ENCODE peak calls at places on chromosomes 1 and 21, in six cellular contexts. One of them, this sample, is unnamed.

GRCh38 chr1:109105881-109106280 is 8.0 kb upstream of the ELAPOR1 start:
- DNase-seq in ascending aorta: peak
- DNase-seq in endothelial cell of umbilical vein: no peak
- DNase-seq in fibroblast of pulmonary artery: no peak
- DNase-seq in brain microvascular endothelial cell: no peak
- DNase-seq in heart right ventricle: no peak
- DNase-seq in this sample: no peak

GRCh38 chr1:182841368-182841988 is 2.3 kb downstream of the DHX9 start:
- DNase-seq in ascending aorta: no peak
- DNase-seq in endothelial cell of umbilical vein: peak
- DNase-seq in fibroblast of pulmonary artery: peak
- DNase-seq in brain microvascular endothelial cell: peak
- DNase-seq in heart right ventricle: no peak
- DNase-seq in this sample: peak

GRCh38 chr1:243441601-243442000 is 185.8 kb downstream of the SDCCAG8 start:
- DNase-seq in ascending aorta: no peak
- DNase-seq in endothelial cell of umbilical vein: no peak
- DNase-seq in fibroblast of pulmonary artery: no peak
- DNase-seq in brain microvascular endothelial cell: no peak
- DNase-seq in heart right ventricle: no peak
- DNase-seq in this sample: no peak

GRCh38 chr1:167601442-167602380 is 28.3 kb upstream of the RCSD1 start:
- DNase-seq in ascending aorta: peak
- DNase-seq in endothelial cell of umbilical vein: no peak
- DNase-seq in fibroblast of pulmonary artery: no peak
- DNase-seq in brain microvascular endothelial cell: no peak
- DNase-seq in heart right ventricle: peak
- DNase-seq in this sample: no peak

GRCh38 chr21:17679002-17679600 is 66.4 kb upstream of the BTG3 start:
- DNase-seq in ascending aorta: no peak
- DNase-seq in endothelial cell of umbilical vein: peak
- DNase-seq in fibroblast of pulmonary artery: peak
- DNase-seq in brain microvascular endothelial cell: peak
- DNase-seq in heart right ventricle: no peak
- DNase-seq in this sample: peak

GRCh38 chr1:8257621-8258020 is 60.3 kb upstream of the SLC45A1 start:
- DNase-seq in ascending aorta: no peak
- DNase-seq in endothelial cell of umbilical vein: no peak
- DNase-seq in fibroblast of pulmonary artery: no peak
- DNase-seq in brain microvascular endothelial cell: no peak
- DNase-seq in heart right ventricle: no peak
- DNase-seq in this sample: no peak

GRCh38 chr1:185409763-185410528 is 92.9 kb upstream of the IVNS1ABP start:
- DNase-seq in ascending aorta: no peak
- DNase-seq in endothelial cell of umbilical vein: no peak
- DNase-seq in fibroblast of pulmonary artery: no peak
- DNase-seq in brain microvascular endothelial cell: no peak
- DNase-seq in heart right ventricle: no peak
- DNase-seq in this sample: no peak

GRCh38 chr1:35532497-35533226 is 24.5 kb downstream of the KIAA0319L start:
- DNase-seq in ascending aorta: no peak
- DNase-seq in endothelial cell of umbilical vein: peak
- DNase-seq in fibroblast of pulmonary artery: no peak
- DNase-seq in brain microvascular endothelial cell: no peak
- DNase-seq in heart right ventricle: no peak
- DNase-seq in this sample: peak

GRCh38 chr1:39317910-39318633 is 113.6 kb downstream of the MACF1 start:
- DNase-seq in ascending aorta: no peak
- DNase-seq in endothelial cell of umbilical vein: peak
- DNase-seq in fibroblast of pulmonary artery: peak
- DNase-seq in brain microvascular endothelial cell: peak
- DNase-seq in heart right ventricle: peak
- DNase-seq in this sample: no peak

GRCh38 chr21:33212159-33212851 is 17.4 kb upstream of the IFNAR2 start:
- DNase-seq in ascending aorta: no peak
- DNase-seq in endothelial cell of umbilical vein: peak
- DNase-seq in fibroblast of pulmonary artery: peak
- DNase-seq in brain microvascular endothelial cell: peak
- DNase-seq in heart right ventricle: no peak
- DNase-seq in this sample: peak

GRCh38 chr1:153288634-153289275 is 24.0 kb downstream of the PGLYRP3 start:
- DNase-seq in ascending aorta: no peak
- DNase-seq in endothelial cell of umbilical vein: no peak
- DNase-seq in fibroblast of pulmonary artery: no peak
- DNase-seq in brain microvascular endothelial cell: no peak
- DNase-seq in heart right ventricle: no peak
- DNase-seq in this sample: no peak

GRCh38 chr1:235608278-235608677 is 41.3 kb downstream of the GNG4 start:
- DNase-seq in ascending aorta: no peak
- DNase-seq in endothelial cell of umbilical vein: no peak
- DNase-seq in fibroblast of pulmonary artery: no peak
- DNase-seq in brain microvascular endothelial cell: no peak
- DNase-seq in heart right ventricle: no peak
- DNase-seq in this sample: no peak

GRCh38 chr1:235088440-235088839 is 40.2 kb downstream of the TOMM20 start:
- DNase-seq in ascending aorta: no peak
- DNase-seq in endothelial cell of umbilical vein: no peak
- DNase-seq in fibroblast of pulmonary artery: no peak
- DNase-seq in brain microvascular endothelial cell: no peak
- DNase-seq in heart right ventricle: no peak
- DNase-seq in this sample: peak

GRCh38 chr1:74480068-74480467 is 32.3 kb downstream of the LRRC53 start:
- DNase-seq in ascending aorta: no peak
- DNase-seq in endothelial cell of umbilical vein: no peak
- DNase-seq in fibroblast of pulmonary artery: no peak
- DNase-seq in brain microvascular endothelial cell: no peak
- DNase-seq in heart right ventricle: no peak
- DNase-seq in this sample: no peak

GRCh38 chr1:86933562-86934377 is 19.3 kb downstream of the HS2ST1 start:
- DNase-seq in ascending aorta: no peak
- DNase-seq in endothelial cell of umbilical vein: peak
- DNase-seq in fibroblast of pulmonary artery: no peak
- DNase-seq in brain microvascular endothelial cell: no peak
- DNase-seq in heart right ventricle: no peak
- DNase-seq in this sample: no peak

GRCh38 chr1:56291374-56291841 is 288.0 kb downstream of the PLPP3 start:
- DNase-seq in ascending aorta: no peak
- DNase-seq in endothelial cell of umbilical vein: peak
- DNase-seq in fibroblast of pulmonary artery: peak
- DNase-seq in brain microvascular endothelial cell: no peak
- DNase-seq in heart right ventricle: peak
- DNase-seq in this sample: peak

GRCh38 chr1:247118946-247119446 is 14.8 kb upstream of the ZNF669 start:
- DNase-seq in ascending aorta: no peak
- DNase-seq in endothelial cell of umbilical vein: no peak
- DNase-seq in fibroblast of pulmonary artery: peak
- DNase-seq in brain microvascular endothelial cell: no peak
- DNase-seq in heart right ventricle: no peak
- DNase-seq in this sample: peak

GRCh38 chr1:200311256-200311655 is 98.6 kb downstream of the ZNF281 start:
- DNase-seq in ascending aorta: no peak
- DNase-seq in endothelial cell of umbilical vein: no peak
- DNase-seq in fibroblast of pulmonary artery: peak
- DNase-seq in brain microvascular endothelial cell: no peak
- DNase-seq in heart right ventricle: no peak
- DNase-seq in this sample: no peak

GRCh38 chr1:64121766-64122385 is 81.5 kb upstream of the UBE2U start:
- DNase-seq in ascending aorta: peak
- DNase-seq in endothelial cell of umbilical vein: no peak
- DNase-seq in fibroblast of pulmonary artery: no peak
- DNase-seq in brain microvascular endothelial cell: no peak
- DNase-seq in heart right ventricle: no peak
- DNase-seq in this sample: no peak

GRCh38 chr1:5480906-5481305 is 511.3 kb downstream of the NPHP4 start:
- DNase-seq in ascending aorta: no peak
- DNase-seq in endothelial cell of umbilical vein: no peak
- DNase-seq in fibroblast of pulmonary artery: no peak
- DNase-seq in brain microvascular endothelial cell: no peak
- DNase-seq in heart right ventricle: no peak
- DNase-seq in this sample: no peak

GRCh38 chr1:160607051-160608032 is 28.0 kb upstream of the CD84 start:
- DNase-seq in ascending aorta: no peak
- DNase-seq in endothelial cell of umbilical vein: peak
- DNase-seq in fibroblast of pulmonary artery: peak
- DNase-seq in brain microvascular endothelial cell: peak
- DNase-seq in heart right ventricle: peak
- DNase-seq in this sample: peak

GRCh38 chr1:110209715-110210603 is at the start of gene KCNC4:
- DNase-seq in ascending aorta: peak
- DNase-seq in endothelial cell of umbilical vein: peak
- DNase-seq in fibroblast of pulmonary artery: peak
- DNase-seq in brain microvascular endothelial cell: peak
- DNase-seq in heart right ventricle: peak
- DNase-seq in this sample: peak

DNA sequence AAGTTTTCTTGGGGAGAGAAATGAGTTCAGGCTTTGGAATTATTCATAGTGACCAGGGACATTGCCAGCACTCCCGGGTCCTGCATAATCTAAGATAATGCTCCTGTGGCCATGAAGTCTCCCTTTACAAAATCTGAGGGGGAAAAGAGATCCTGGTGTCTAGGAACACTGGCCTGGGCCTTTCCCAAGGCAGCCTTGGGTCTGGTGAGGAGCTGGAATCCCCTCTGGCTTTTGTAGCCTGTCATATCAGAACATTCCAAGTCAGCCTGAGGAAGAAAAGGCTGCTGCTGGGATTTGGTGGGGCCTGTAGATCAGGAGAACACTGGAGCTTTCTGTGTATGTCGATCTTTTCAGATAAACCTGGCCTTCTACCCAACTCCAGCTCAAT is 1.6 kb upstream of the ARID1A start:
- DNase-seq in ascending aorta: no peak
- DNase-seq in endothelial cell of umbilical vein: no peak
- DNase-seq in fibroblast of pulmonary artery: no peak
- DNase-seq in brain microvascular endothelial cell: no peak
- DNase-seq in heart right ventricle: no peak
- DNase-seq in this sample: peak
- H3K4me3 ChIP-seq in ascending aorta: peak
- H3K4me3 ChIP-seq in endothelial cell of umbilical vein: no peak
- H3K4me3 ChIP-seq in fibroblast of pulmonary artery: no peak
- H3K4me3 ChIP-seq in brain microvascular endothelial cell: no peak
- H3K4me3 ChIP-seq in heart right ventricle: no peak
- H3K4me3 ChIP-seq in this sample: no peak

DNA sequence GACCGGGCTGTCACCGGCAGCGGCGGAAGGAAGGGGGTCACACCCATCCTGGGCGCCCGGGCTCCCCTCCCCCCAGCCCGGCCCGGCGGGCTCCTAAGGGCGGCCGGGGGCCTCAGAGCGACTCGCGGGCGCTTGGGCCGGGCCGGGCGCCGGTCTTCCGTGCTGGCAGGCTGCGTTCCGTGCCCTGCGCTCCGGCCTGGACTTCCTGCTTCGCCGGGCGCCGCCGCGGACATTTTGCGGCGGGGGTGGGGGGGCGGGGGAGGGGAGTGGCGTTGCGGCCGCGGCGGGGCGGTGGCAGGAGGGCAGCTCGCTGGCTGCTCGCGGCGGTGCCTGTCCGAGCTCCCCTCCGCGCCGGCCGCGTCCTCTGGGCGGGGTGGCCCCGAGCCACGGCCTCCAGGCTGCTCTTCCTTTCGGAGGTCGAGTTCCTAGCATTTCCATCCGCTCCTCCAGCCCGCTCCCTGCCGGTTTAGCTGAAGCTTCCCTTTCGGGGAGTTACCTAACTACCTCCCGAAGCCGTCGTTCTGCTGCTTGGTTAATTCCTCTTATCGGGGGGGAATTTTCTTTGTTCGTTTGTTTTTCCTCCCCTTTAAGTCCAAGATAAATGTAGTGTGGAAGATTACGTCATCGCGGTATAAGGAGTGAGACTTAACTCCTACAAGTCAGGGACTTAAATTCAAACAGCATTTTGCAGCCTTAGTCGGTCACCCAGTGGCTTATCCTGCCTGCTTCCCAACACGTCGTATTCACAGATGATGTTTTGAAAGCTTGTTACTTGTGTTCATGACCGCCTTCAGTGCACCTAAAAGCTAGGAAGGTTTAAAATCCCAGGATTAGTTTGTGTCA is 730 bp downstream of the CDC42 start:
- DNase-seq in ascending aorta: peak
- DNase-seq in endothelial cell of umbilical vein: peak
- DNase-seq in fibroblast of pulmonary artery: peak
- DNase-seq in brain microvascular endothelial cell: peak
- DNase-seq in heart right ventricle: peak
- DNase-seq in this sample: peak
- TF ChIP-seq CTCF in ascending aorta: no peak
- TF ChIP-seq CTCF in endothelial cell of umbilical vein: no peak
- TF ChIP-seq CTCF in fibroblast of pulmonary artery: no peak
- TF ChIP-seq CTCF in brain microvascular endothelial cell: no peak
- TF ChIP-seq CTCF in heart right ventricle: peak
- TF ChIP-seq CTCF in this sample: no peak

DNA sequence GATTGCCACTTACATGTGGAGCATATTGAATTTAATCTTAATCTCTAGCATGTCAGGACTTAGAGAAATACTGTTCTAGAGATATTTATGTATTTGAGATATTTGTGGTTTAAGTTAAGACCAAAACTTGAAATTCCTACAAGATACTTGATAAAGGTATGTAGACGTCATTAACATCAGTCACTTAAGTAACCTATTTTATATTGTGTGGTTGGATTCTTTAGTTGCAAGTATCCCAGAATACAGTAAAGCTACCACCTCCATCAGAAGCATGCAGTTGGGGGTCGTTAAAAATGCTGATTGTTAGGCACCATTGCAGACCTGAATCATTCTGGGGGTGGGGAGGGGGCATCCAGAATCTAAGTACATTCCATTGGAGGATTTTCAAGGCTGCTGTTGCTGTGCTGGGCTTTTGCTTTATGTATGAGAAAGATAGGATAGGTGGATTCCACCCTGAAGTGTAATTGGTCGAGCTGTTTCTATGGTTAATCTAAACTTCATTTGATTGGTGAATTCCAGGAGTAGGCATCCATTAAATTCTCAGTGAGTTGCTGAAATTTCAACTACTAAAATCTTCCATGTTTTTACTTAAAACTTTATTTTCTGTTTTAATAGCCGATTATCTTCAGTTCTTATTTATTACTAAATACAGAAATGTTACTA is 4.0 kb downstream of the H3-3A start:
- DNase-seq in ascending aorta: no peak
- DNase-seq in endothelial cell of umbilical vein: no peak
- DNase-seq in fibroblast of pulmonary artery: peak
- DNase-seq in brain microvascular endothelial cell: peak
- DNase-seq in heart right ventricle: no peak
- DNase-seq in this sample: peak
- H3K4me3 ChIP-seq in ascending aorta: no peak
- H3K4me3 ChIP-seq in endothelial cell of umbilical vein: no peak
- H3K4me3 ChIP-seq in fibroblast of pulmonary artery: no peak
- H3K4me3 ChIP-seq in brain microvascular endothelial cell: no peak
- H3K4me3 ChIP-seq in heart right ventricle: no peak
- H3K4me3 ChIP-seq in this sample: no peak

DNA sequence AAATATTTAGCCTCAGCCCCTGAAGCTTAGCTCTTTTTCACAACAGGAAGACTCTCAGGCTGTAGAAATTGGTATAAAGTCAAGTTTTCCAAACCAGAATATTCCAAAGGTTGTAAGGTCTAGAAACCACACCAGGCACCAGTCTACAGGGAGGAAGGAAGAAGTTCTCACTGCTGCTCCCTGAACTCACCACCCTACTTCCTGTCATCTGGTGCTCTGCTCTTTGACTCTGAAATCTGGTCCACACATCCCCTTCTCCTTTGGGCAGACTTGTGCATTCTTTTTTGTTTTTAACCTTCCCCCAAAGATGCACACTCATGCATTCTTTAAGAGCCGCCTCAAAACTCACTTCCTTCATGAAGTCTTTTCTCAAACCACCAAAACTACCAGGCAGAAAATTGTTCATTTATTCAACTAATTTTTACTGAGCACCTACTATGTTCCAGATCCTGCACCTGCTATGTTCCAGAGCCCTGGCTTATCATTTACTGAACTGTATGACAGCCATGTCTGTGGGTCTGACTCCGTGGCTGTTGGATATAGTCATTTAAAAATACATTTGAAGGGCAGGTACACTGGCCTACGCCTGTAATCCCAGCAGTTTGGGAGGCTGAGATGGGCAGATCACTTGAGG is 30.0 kb upstream of the EPS15 start:
- DNase-seq in ascending aorta: no peak
- DNase-seq in endothelial cell of umbilical vein: peak
- DNase-seq in fibroblast of pulmonary artery: no peak
- DNase-seq in brain microvascular endothelial cell: no peak
- DNase-seq in heart right ventricle: no peak
- DNase-seq in this sample: no peak
- TF ChIP-seq CTCF in ascending aorta: no peak
- TF ChIP-seq CTCF in endothelial cell of umbilical vein: no peak
- TF ChIP-seq CTCF in fibroblast of pulmonary artery: no peak
- TF ChIP-seq CTCF in brain microvascular endothelial cell: no peak
- TF ChIP-seq CTCF in heart right ventricle: no peak
- TF ChIP-seq CTCF in this sample: no peak